ENCODE peak calls at places on chromosomes 11 and 22, in four cellular contexts. A is lower leg skin, W is H1, Y is ovary. M is an unnamed sample.

GRCh38 chr22:36298118-36298517 is 45.2 kb downstream of the APOL1 start:
- DNase-seq in A (no peak), W (no peak), Y (no peak), M (no peak)

GRCh38 chr11:119166368-119167076 is 2.0 kb upstream of the NLRX1 start:
- DNase-seq in A (no peak), W (no peak), Y (no peak), M (no peak)

GRCh38 chr11:2750601-2751522 is 51.1 kb upstream of the KCNQ1OT1 start:
- DNase-seq in A (no peak), W (no peak), Y (peak; percentile 60), M (no peak)

GRCh38 chr11:15197696-15198095 is 83.0 kb downstream of the INSC start:
- DNase-seq in A (no peak), W (peak; percentile 6), Y (no peak), M (no peak)

GRCh38 chr11:111269146-111269868 is 23.8 kb downstream of the POU2AF2 start:
- DNase-seq in A (no peak), W (no peak), Y (no peak), M (no peak)

GRCh38 chr22:35452351-35452781 is 52.4 kb downstream of the MCM5 start:
- DNase-seq in A (no peak), W (no peak), Y (no peak), M (no peak)

GRCh38 chr11:120409655-120410054 is 73.4 kb downstream of the ARHGEF12 start:
- DNase-seq in A (no peak), W (no peak), Y (no peak), M (no peak)

GRCh38 chr11:131897976-131898375 is 527.6 kb downstream of the NTM start:
- DNase-seq in A (no peak), W (no peak), Y (no peak), M (no peak)

GRCh38 chr22:35524966-35525686 is 15.5 kb upstream of the RASD2 start:
- DNase-seq in A (no peak), W (no peak), Y (no peak), M (no peak)

GRCh38 chr11:80487952-80488351 is 1047.1 kb upstream of the TENM4 start:
- DNase-seq in A (no peak), W (no peak), Y (no peak), M (no peak)

GRCh38 chr11:76620471-76620870 is 50.1 kb downstream of the LRRC32 start:
- DNase-seq in A (no peak), W (no peak), Y (no peak), M (no peak)

GRCh38 chr11:107821199-107821926 is 37.2 kb downstream of the SLC35F2 start:
- DNase-seq in A (no peak), W (no peak), Y (no peak), M (no peak)

GRCh38 chr11:68328374-68329091 is 16.1 kb downstream of the LRP5 start:
- DNase-seq in A (no peak), W (no peak), Y (no peak), M (peak; percentile 55)

GRCh38 chr11:68411501-68411991 is 49.0 kb upstream of the PPP6R3 start:
- DNase-seq in A (no peak), W (no peak), Y (no peak), M (no peak)

GRCh38 chr11:79274636-79275315 is 166.1 kb downstream of the TENM4 start:
- DNase-seq in A (peak; percentile 36), W (no peak), Y (no peak), M (no peak)

GRCh38 chr11:36258730-36259360 is 30.4 kb downstream of the COMMD9 start:
- DNase-seq in A (no peak), W (peak; percentile 73), Y (peak; percentile 56), M (peak; percentile 66)

GRCh38 chr11:12200359-12201015 is 90.1 kb downstream of the MICAL2 start:
- DNase-seq in A (peak; percentile 82), W (no peak), Y (no peak), M (peak; percentile 51)

GRCh38 chr11:131356201-131356600 is 14.2 kb upstream of the NTM start:
- DNase-seq in A (no peak), W (no peak), Y (no peak), M (no peak)

GRCh38 chr22:45953178-45953577 is 23.8 kb downstream of the WNT7B start:
- DNase-seq in A (no peak), W (no peak), Y (no peak), M (no peak)

GRCh38 chr22:49214976-49215375 is 612.7 kb downstream of the BRD1 start:
- DNase-seq in A (peak; percentile 56), W (peak; percentile 19), Y (no peak), M (peak; percentile 6)

GRCh38 chr11:128530119-128531091 is 57.0 kb downstream of the ETS1 start:
- DNase-seq in A (no peak), W (no peak), Y (peak; percentile 54), M (no peak)

GRCh38 chr11:46364791-46365190 is 16.7 kb upstream of the MDK start:
- DNase-seq in A (no peak), W (no peak), Y (no peak), M (no peak)
- TF ChIP-seq POLR2A in A (no peak), W (no peak), Y (no peak), M (no peak)

GRCh38 chr22:29308148-29308790 is 1.8 kb downstream of the GAS2L1 start:
- DNase-seq in A (no peak), W (peak; percentile 46), Y (peak; percentile 46), M (peak; percentile 41)

GRCh38 chr22:29306175-29306829 is at the start of gene GAS2L1:
- DNase-seq in A (peak; percentile 97), W (peak; percentile 87), Y (peak; percentile 82), M (peak; percentile 85)

GRCh38 chr22:29307658-29308147 is 1.3 kb downstream of the GAS2L1 start:
- DNase-seq in A (no peak), W (no peak), Y (no peak), M (peak; percentile 49)

GRCh38 chr22:29305836-29306174 is 645 bp upstream of the GAS2L1 start:
- DNase-seq in A (no peak), W (no peak), Y (no peak), M (no peak)

DNA sequence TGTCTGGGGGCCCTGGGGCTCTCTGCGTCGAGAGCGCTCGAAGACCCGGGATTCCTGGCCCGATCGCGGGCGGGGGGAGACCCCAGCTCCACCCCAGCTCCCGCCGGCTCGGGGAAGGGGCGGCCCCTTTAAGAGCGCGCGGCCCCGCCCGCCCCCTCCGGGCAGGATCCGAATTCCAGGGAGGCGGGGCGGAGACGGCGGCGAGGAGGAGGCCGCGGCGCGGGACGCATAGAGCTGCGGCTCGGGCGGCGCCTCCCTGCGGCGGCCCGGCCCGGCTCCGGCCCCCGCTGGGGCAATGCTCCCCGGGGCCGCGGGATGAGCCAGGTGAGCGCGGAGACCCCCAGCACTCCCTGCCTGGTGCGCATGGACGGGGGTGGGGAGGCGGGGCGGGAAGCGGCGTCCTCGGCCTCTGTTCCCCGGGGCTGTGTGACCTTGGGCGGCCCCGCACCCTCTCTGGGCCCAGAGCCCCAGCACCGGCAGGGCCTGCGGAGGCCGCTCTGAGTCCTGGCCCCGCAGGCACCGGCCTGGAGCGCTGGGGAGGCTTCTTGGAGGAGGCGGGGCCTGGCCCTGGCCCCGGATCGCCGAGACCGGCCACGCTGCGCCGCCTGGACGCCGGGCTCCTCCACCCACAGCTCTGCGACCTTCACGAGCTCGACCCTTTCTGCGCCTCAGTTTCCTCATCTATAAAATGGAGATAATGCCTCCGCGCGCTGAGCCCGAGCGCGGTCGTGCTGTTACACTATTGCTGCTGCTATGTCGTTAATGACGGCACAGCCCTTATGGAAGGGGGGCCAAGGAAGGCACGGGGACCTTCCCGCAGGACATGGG is 594 bp downstream of the GAS2L1 start:
- DNase-seq in A (peak; percentile 96), W (no peak), Y (peak; percentile 82), M (peak; percentile 84)
- TF ChIP-seq POLR2A in A (no peak), W (no peak), Y (peak; percentile 43), M (peak; percentile 60)

DNA sequence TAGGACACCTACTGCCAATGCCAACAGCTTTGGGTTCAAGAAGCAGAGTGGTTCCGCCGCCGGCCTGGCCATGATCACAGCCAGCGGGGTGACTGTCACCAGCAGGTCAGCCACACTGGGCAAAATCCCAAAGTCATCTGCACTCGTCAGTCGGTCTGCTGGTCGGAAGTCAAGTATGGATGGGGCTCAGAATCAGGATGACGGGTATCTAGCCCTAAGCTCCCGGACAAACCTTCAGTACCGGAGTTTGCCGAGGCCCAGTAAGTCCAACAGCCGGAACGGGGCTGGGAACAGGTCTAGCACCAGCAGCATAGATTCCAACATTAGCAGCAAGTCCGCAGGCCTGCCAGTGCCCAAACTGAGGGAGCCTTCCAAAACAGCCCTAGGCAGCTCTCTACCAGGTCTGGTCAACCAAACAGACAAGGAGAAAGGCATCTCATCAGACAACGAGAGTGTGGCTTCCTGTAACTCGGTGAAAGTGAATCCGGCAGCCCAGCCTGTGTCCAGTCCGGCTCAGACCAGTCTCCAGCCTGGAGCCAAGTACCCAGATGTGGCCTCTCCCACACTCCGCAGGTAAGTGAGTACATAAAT is 115.1 kb downstream of the DBX1 start:
- DNase-seq in A (peak; percentile 66), W (no peak), Y (no peak), M (no peak)
- TF ChIP-seq POLR2A in A (no peak), W (no peak), Y (no peak), M (no peak)

GRCh38 chr11:65492637-65493366 is 6.0 kb upstream of the MALAT1 start:
- DNase-seq in A (peak; percentile 98), W (no peak), Y (peak; percentile 90), M (peak; percentile 96)

GRCh38 chr11:65492387-65492636 is 6.5 kb upstream of the MALAT1 start:
- DNase-seq in A (no peak), W (no peak), Y (no peak), M (no peak)

GRCh38 chr11:65491163-65491465 is 7.7 kb upstream of the MALAT1 start:
- DNase-seq in A (peak; percentile 88), W (no peak), Y (peak; percentile 26), M (peak; percentile 41)

GRCh38 chr11:65491614-65492386 is 7.0 kb upstream of the MALAT1 start:
- DNase-seq in A (peak; percentile 97), W (peak; percentile 64), Y (peak; percentile 70), M (peak; percentile 94)

DNA sequence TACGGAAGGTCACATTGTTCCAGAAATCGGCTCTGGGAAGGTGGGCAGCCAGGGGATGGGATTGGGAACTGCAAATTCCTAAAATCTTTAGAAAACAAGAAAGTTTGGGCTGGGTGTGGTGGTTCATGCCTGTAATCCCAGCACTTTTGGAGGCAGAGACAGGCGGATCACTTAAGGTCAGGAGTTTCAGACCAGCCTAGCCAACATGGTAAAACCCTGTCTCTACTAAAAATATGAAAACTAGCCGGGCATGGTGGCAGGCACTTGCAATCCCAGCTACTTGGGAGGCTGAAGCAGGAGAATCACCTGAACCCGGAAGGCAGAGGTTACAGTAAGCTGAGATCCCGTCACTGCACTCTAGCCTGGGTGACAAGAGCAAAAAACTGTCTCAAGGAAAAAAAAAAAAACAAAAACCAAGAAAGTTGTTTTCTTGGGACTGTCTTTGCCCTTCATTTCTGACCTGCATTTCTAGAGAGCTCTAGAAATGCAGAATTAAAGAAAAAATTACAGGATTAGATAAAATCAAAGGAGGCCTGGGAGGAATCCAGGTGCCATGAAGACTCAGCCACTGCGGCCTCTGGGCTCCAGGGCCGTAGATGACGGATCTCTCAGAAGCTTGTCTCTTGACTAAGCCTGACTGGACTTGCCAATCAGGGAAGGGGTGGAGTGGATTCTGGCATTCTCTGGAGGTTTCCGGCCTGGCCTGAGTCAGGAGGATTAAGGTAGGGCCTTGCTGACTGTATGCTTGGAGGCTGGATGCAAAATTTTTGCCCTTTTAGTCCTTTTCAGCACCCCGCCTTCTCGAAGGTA is 5.3 kb upstream of the MALAT1 start:
- DNase-seq in A (peak; percentile 97), W (no peak), Y (peak; percentile 56), M (peak; percentile 89)
- TF ChIP-seq POLR2A in A (no peak), W (no peak), Y (no peak), M (peak; percentile 83)

GRCh38 chr11:46616551-46617450 is at the start of gene HARBI1:
- DNase-seq in A (peak; percentile 96), W (peak; percentile 90), Y (peak; percentile 83), M (peak; percentile 88)
- TF ChIP-seq POLR2A in A (no peak), W (no peak), Y (peak; percentile 35), M (peak; percentile 80)

M was measured in adrenal gland.